ENCODE peak calls at places on chromosome 12, in eight cellular contexts. One of them, this sample, is unnamed.

GRCh38 chr12:31872831-31873604 is 86.2 kb upstream of the RESF1 start:
- DNase-seq in astrocyte: no peak
- DNase-seq in mesenchymal stem cell: no peak
- DNase-seq in IMR-90: no peak
- DNase-seq in DND-41: no peak
- DNase-seq in HCT116: no peak
- DNase-seq in mammary epithelial cell: no peak
- DNase-seq in fibroblast of lung: no peak
- DNase-seq in this sample: no peak

GRCh38 chr12:118038122-118038521 is 21.6 kb downstream of the RFC5 start:
- DNase-seq in DND-41: no peak
- DNase-seq in mesenchymal stem cell: no peak
- DNase-seq in mammary epithelial cell: no peak
- DNase-seq in astrocyte: no peak
- DNase-seq in IMR-90: no peak
- DNase-seq in fibroblast of lung: no peak
- DNase-seq in HCT116: no peak
- DNase-seq in this sample: no peak

GRCh38 chr12:69835048-69835447 is 10.0 kb downstream of the MYRFL start:
- DNase-seq in mammary epithelial cell: no peak
- DNase-seq in IMR-90: no peak
- DNase-seq in mesenchymal stem cell: no peak
- DNase-seq in HCT116: no peak
- DNase-seq in fibroblast of lung: no peak
- DNase-seq in astrocyte: no peak
- DNase-seq in DND-41: no peak
- DNase-seq in this sample: no peak

GRCh38 chr12:116370886-116371580 is 93.5 kb upstream of the MED13L start:
- DNase-seq in fibroblast of lung: peak; percentile 37
- DNase-seq in astrocyte: no peak
- DNase-seq in mesenchymal stem cell: peak; percentile 84
- DNase-seq in DND-41: no peak
- DNase-seq in HCT116: no peak
- DNase-seq in mammary epithelial cell: no peak
- DNase-seq in IMR-90: no peak
- DNase-seq in this sample: no peak

GRCh38 chr12:25822281-25822680 is 136.2 kb upstream of the RASSF8 start:
- DNase-seq in astrocyte: no peak
- DNase-seq in HCT116: no peak
- DNase-seq in fibroblast of lung: no peak
- DNase-seq in mammary epithelial cell: no peak
- DNase-seq in IMR-90: no peak
- DNase-seq in DND-41: no peak
- DNase-seq in mesenchymal stem cell: no peak
- DNase-seq in this sample: no peak

GRCh38 chr12:125453751-125454150 is 388.5 kb downstream of the AACS start:
- DNase-seq in astrocyte: no peak
- DNase-seq in DND-41: no peak
- DNase-seq in mammary epithelial cell: no peak
- DNase-seq in fibroblast of lung: no peak
- DNase-seq in IMR-90: no peak
- DNase-seq in HCT116: no peak
- DNase-seq in mesenchymal stem cell: no peak
- DNase-seq in this sample: no peak

GRCh38 chr12:89126712-89127111 is 225.6 kb downstream of the DUSP6 start:
- DNase-seq in mesenchymal stem cell: no peak
- DNase-seq in HCT116: no peak
- DNase-seq in DND-41: no peak
- DNase-seq in IMR-90: peak; percentile 45
- DNase-seq in mammary epithelial cell: no peak
- DNase-seq in astrocyte: peak; percentile 30
- DNase-seq in fibroblast of lung: peak; percentile 34
- DNase-seq in this sample: peak; percentile 47

GRCh38 chr12:112258926-112259325 is 123.3 kb downstream of the HECTD4 start:
- DNase-seq in HCT116: no peak
- DNase-seq in mammary epithelial cell: no peak
- DNase-seq in astrocyte: no peak
- DNase-seq in IMR-90: no peak
- DNase-seq in fibroblast of lung: no peak
- DNase-seq in DND-41: no peak
- DNase-seq in mesenchymal stem cell: no peak
- DNase-seq in this sample: no peak

GRCh38 chr12:30533518-30533917 is 162.2 kb downstream of the IPO8 start:
- DNase-seq in mammary epithelial cell: no peak
- DNase-seq in astrocyte: no peak
- DNase-seq in IMR-90: peak; percentile 1
- DNase-seq in fibroblast of lung: no peak
- DNase-seq in HCT116: no peak
- DNase-seq in mesenchymal stem cell: no peak
- DNase-seq in DND-41: no peak
- DNase-seq in this sample: no peak

GRCh38 chr12:6551496-6552139 is 4.2 kb downstream of the IFFO1 start:
- DNase-seq in astrocyte: peak; percentile 66
- DNase-seq in mesenchymal stem cell: peak; percentile 76
- DNase-seq in IMR-90: peak; percentile 72
- DNase-seq in HCT116: no peak
- DNase-seq in DND-41: no peak
- DNase-seq in mammary epithelial cell: no peak
- DNase-seq in fibroblast of lung: peak; percentile 82
- DNase-seq in this sample: peak; percentile 96

GRCh38 chr12:19035552-19035951 is 94.0 kb upstream of the PLEKHA5 start:
- DNase-seq in IMR-90: peak; percentile 61
- DNase-seq in DND-41: no peak
- DNase-seq in astrocyte: peak; percentile 85
- DNase-seq in fibroblast of lung: peak; percentile 87
- DNase-seq in mammary epithelial cell: peak; percentile 29
- DNase-seq in HCT116: no peak
- DNase-seq in mesenchymal stem cell: no peak
- DNase-seq in this sample: peak; percentile 80

GRCh38 chr12:111745201-111745600 is 21.5 kb upstream of the ALDH2 start:
- DNase-seq in fibroblast of lung: no peak
- DNase-seq in DND-41: no peak
- DNase-seq in HCT116: no peak
- DNase-seq in mammary epithelial cell: no peak
- DNase-seq in mesenchymal stem cell: no peak
- DNase-seq in astrocyte: no peak
- DNase-seq in IMR-90: no peak
- DNase-seq in this sample: peak; percentile 79

GRCh38 chr12:3489057-3489456 is 1.9 kb upstream of the PRMT8 start:
- DNase-seq in mesenchymal stem cell: no peak
- DNase-seq in DND-41: no peak
- DNase-seq in IMR-90: no peak
- DNase-seq in fibroblast of lung: peak; percentile 35
- DNase-seq in mammary epithelial cell: peak; percentile 98
- DNase-seq in HCT116: no peak
- DNase-seq in astrocyte: peak; percentile 29
- DNase-seq in this sample: peak; percentile 84

GRCh38 chr12:113244015-113244983 is 23.0 kb downstream of the TPCN1 start:
- DNase-seq in astrocyte: no peak
- DNase-seq in fibroblast of lung: no peak
- DNase-seq in mesenchymal stem cell: peak; percentile 30
- DNase-seq in HCT116: no peak
- DNase-seq in mammary epithelial cell: peak; percentile 65
- DNase-seq in DND-41: no peak
- DNase-seq in IMR-90: no peak
- DNase-seq in this sample: peak; percentile 49

GRCh38 chr12:3030821-3031415 is 46.3 kb upstream of the TSPAN9 start:
- DNase-seq in mesenchymal stem cell: no peak
- DNase-seq in mammary epithelial cell: no peak
- DNase-seq in DND-41: no peak
- DNase-seq in HCT116: no peak
- DNase-seq in fibroblast of lung: no peak
- DNase-seq in IMR-90: no peak
- DNase-seq in astrocyte: no peak
- DNase-seq in this sample: peak; percentile 87

GRCh38 chr12:75269209-75269608 is 59.6 kb upstream of the KCNC2 start:
- DNase-seq in mesenchymal stem cell: no peak
- DNase-seq in fibroblast of lung: no peak
- DNase-seq in IMR-90: no peak
- DNase-seq in HCT116: no peak
- DNase-seq in DND-41: no peak
- DNase-seq in astrocyte: no peak
- DNase-seq in mammary epithelial cell: no peak
- DNase-seq in this sample: no peak

GRCh38 chr12:45583011-45583657 is 146.4 kb upstream of the ARID2 start:
- DNase-seq in astrocyte: peak; percentile 69
- DNase-seq in mesenchymal stem cell: peak; percentile 43
- DNase-seq in IMR-90: peak; percentile 66
- DNase-seq in DND-41: no peak
- DNase-seq in mammary epithelial cell: no peak
- DNase-seq in fibroblast of lung: peak; percentile 70
- DNase-seq in HCT116: no peak
- DNase-seq in this sample: peak; percentile 71

GRCh38 chr12:64781374-64782029 is 22.3 kb upstream of the GNS start:
- DNase-seq in mammary epithelial cell: no peak
- DNase-seq in DND-41: no peak
- DNase-seq in fibroblast of lung: peak; percentile 6
- DNase-seq in HCT116: no peak
- DNase-seq in astrocyte: no peak
- DNase-seq in IMR-90: no peak
- DNase-seq in mesenchymal stem cell: no peak
- DNase-seq in this sample: peak; percentile 27
- H3K4me1 ChIP-seq in mammary epithelial cell: peaks cover 11% of the 10 kb centered on the region
- H3K4me1 ChIP-seq in DND-41: no peaks in the 10 kb centered on the region
- H3K4me1 ChIP-seq in fibroblast of lung: peaks cover 2% of the 10 kb centered on the region
- H3K4me1 ChIP-seq in HCT116: peaks cover 12% of the 10 kb centered on the region
- H3K4me1 ChIP-seq in astrocyte: peaks cover 5% of the 10 kb centered on the region
- H3K4me1 ChIP-seq in IMR-90: peaks cover 2% of the 10 kb centered on the region
- H3K4me1 ChIP-seq in mesenchymal stem cell: peaks cover 11% of the 10 kb centered on the region
- H3K4me1 ChIP-seq in this sample: no peaks in the 10 kb centered on the region

GRCh38 chr12:98470469-98471082 is 44.8 kb upstream of the TMPO start:
- DNase-seq in astrocyte: no peak
- DNase-seq in mesenchymal stem cell: no peak
- DNase-seq in mammary epithelial cell: peak; percentile 72
- DNase-seq in IMR-90: no peak
- DNase-seq in fibroblast of lung: no peak
- DNase-seq in HCT116: no peak
- DNase-seq in DND-41: no peak
- DNase-seq in this sample: peak; percentile 14

GRCh38 chr12:98471085-98471484 is 44.3 kb upstream of the TMPO start:
- DNase-seq in astrocyte: no peak
- DNase-seq in DND-41: no peak
- DNase-seq in HCT116: no peak
- DNase-seq in fibroblast of lung: no peak
- DNase-seq in IMR-90: no peak
- DNase-seq in mammary epithelial cell: no peak
- DNase-seq in mesenchymal stem cell: no peak
- DNase-seq in this sample: no peak

GRCh38 chr12:98478606-98479005 is 36.8 kb upstream of the TMPO start:
- DNase-seq in IMR-90: no peak
- DNase-seq in mesenchymal stem cell: no peak
- DNase-seq in HCT116: no peak
- DNase-seq in fibroblast of lung: no peak
- DNase-seq in mammary epithelial cell: peak; percentile 35
- DNase-seq in DND-41: no peak
- DNase-seq in astrocyte: no peak
- DNase-seq in this sample: no peak

DNA sequence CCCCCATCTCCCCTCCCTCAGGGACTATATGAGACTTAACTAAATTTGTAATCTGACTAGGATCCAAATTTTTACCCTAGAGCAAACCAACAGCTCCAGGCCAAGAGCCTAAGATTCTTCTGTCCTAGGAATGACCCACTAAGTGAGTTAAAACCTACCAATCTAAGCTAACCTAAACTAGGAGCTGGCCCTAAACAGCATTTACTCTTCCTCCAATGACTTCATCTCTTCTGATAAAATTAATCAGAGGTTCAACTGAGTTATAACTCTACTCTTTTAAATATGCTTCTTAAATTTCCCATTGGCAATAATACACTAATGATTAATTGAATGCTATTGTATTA is 39.9 kb upstream of the TMPO start:
- DNase-seq in fibroblast of lung: no peak
- DNase-seq in mammary epithelial cell: no peak
- DNase-seq in astrocyte: no peak
- DNase-seq in IMR-90: no peak
- DNase-seq in mesenchymal stem cell: no peak
- DNase-seq in DND-41: no peak
- DNase-seq in HCT116: no peak
- DNase-seq in this sample: no peak
- H2AFZ ChIP-seq in fibroblast of lung: no peak overlapping the region
- H2AFZ ChIP-seq in mammary epithelial cell: peak overlapping the region; percentile 68
- H2AFZ ChIP-seq in astrocyte: peak overlapping the region; percentile 2
- H2AFZ ChIP-seq in IMR-90: peak overlapping the region; percentile 24
- H2AFZ ChIP-seq in mesenchymal stem cell: no peak overlapping the region
- H2AFZ ChIP-seq in DND-41: no peak overlapping the region
- H2AFZ ChIP-seq in HCT116: peak overlapping the region; percentile 99
- H2AFZ ChIP-seq in this sample: no peak overlapping the region

GRCh38 chr12:121789233-121789781 is 4.2 kb downstream of the RHOF start:
- DNase-seq in mammary epithelial cell: no peak
- DNase-seq in fibroblast of lung: no peak
- DNase-seq in mesenchymal stem cell: no peak
- DNase-seq in DND-41: no peak
- DNase-seq in astrocyte: no peak
- DNase-seq in HCT116: no peak
- DNase-seq in IMR-90: no peak
- DNase-seq in this sample: no peak
- H3K4me1 ChIP-seq in mammary epithelial cell: peaks cover 30% of the 10 kb centered on the region
- H3K4me1 ChIP-seq in fibroblast of lung: peaks cover 16% of the 10 kb centered on the region
- H3K4me1 ChIP-seq in mesenchymal stem cell: peaks cover 53% of the 10 kb centered on the region
- H3K4me1 ChIP-seq in DND-41: peaks cover 56% of the 10 kb centered on the region
- H3K4me1 ChIP-seq in astrocyte: peaks cover 35% of the 10 kb centered on the region
- H3K4me1 ChIP-seq in HCT116: peaks cover 66% of the 10 kb centered on the region
- H3K4me1 ChIP-seq in IMR-90: peaks cover 5% of the 10 kb centered on the region
- H3K4me1 ChIP-seq in this sample: peaks cover 22% of the 10 kb centered on the region

DNA sequence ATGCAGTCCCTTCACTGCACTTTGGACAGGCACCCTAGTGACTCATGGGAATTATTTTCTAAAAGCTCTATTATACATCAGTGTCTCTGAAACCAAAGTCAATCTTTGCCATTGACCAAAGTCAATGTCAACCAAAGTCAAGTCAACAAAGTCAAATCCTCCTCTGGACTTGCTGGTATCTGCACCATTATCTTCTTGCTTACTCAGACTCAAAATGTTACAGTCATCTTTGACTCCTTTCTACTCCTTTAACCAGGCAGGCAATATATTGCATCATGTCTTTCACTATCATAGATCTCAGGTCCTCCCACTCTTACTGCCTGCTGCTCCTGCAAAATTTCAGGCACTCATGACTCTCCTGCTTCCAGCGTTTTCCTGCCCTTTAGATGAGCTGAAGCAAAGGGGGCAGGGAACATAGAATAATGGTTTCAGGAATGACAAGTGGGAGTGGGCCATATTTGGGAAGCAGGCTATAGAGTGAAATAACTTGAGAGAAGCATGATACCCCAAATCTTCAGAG is 39.2 kb downstream of the IGF1 start:
- DNase-seq in astrocyte: no peak
- DNase-seq in IMR-90: peak; percentile 23
- DNase-seq in DND-41: no peak
- DNase-seq in fibroblast of lung: no peak
- DNase-seq in mammary epithelial cell: no peak
- DNase-seq in HCT116: no peak
- DNase-seq in mesenchymal stem cell: no peak
- DNase-seq in this sample: no peak
- H2AFZ ChIP-seq in astrocyte: no peak overlapping the region
- H2AFZ ChIP-seq in IMR-90: no peak overlapping the region
- H2AFZ ChIP-seq in DND-41: no peak overlapping the region
- H2AFZ ChIP-seq in fibroblast of lung: no peak overlapping the region
- H2AFZ ChIP-seq in mammary epithelial cell: no peak overlapping the region
- H2AFZ ChIP-seq in HCT116: no peak overlapping the region
- H2AFZ ChIP-seq in mesenchymal stem cell: no peak overlapping the region
- H2AFZ ChIP-seq in this sample: no peak overlapping the region

This sample was measured in osteoblast.